ENCODE peak calls at places on chromosomes 1 and 21, in five cellular contexts. L is AG09319, U is ovary, K is AG04450, G is WTC11. T is an unnamed sample.

GRCh38 chr1:241096982-241097381 is 260.0 kb downstream of the RGS7 start:
- DNase-seq in L (no peak), U (no peak), K (no peak), G (no peak), T (no peak)

GRCh38 chr1:160032165-160032827 is 506 bp upstream of the PIGM start:
- DNase-seq in L (no peak), U (no peak), K (no peak), G (no peak), T (peak)

GRCh38 chr1:152741656-152742055 is 16.2 kb upstream of the KPRP start:
- DNase-seq in L (no peak), U (no peak), K (no peak), G (no peak), T (no peak)

GRCh38 chr1:40315795-40316594 is 1.1 kb downstream of the COL9A2 start:
- DNase-seq in L (no peak), U (peak), K (no peak), G (peak), T (no peak)

GRCh38 chr1:202145325-202146140 is 996 bp upstream of the ARL8A start:
- DNase-seq in L (no peak), U (no peak), K (no peak), G (no peak), T (no peak)

GRCh38 chr1:184695023-184695422 is 59.6 kb downstream of the EDEM3 start:
- DNase-seq in L (no peak), U (no peak), K (no peak), G (no peak), T (no peak)

GRCh38 chr1:209248649-209249279 is 334.8 kb upstream of the CAMK1G start:
- DNase-seq in L (peak), U (no peak), K (peak), G (peak), T (peak)

GRCh38 chr1:92619466-92620189 is 132.9 kb upstream of the GFI1 start:
- DNase-seq in L (no peak), U (no peak), K (no peak), G (no peak), T (no peak)

GRCh38 chr1:179814513-179814838 is 63.1 kb downstream of the TOR1AIP2 start:
- DNase-seq in L (no peak), U (no peak), K (peak), G (no peak), T (no peak)

GRCh38 chr1:237863234-237863633 is 27.5 kb downstream of the ZP4 start:
- DNase-seq in L (no peak), U (no peak), K (no peak), G (no peak), T (no peak)

GRCh38 chr21:26846036-26846931 is 1.1 kb upstream of the ADAMTS1 start:
- DNase-seq in L (no peak), U (peak), K (no peak), G (peak), T (peak)

GRCh38 chr1:47763456-47764171 is 233.6 kb downstream of the TRABD2B start:
- DNase-seq in L (peak), U (no peak), K (no peak), G (no peak), T (no peak)

GRCh38 chr1:66335859-66336640 is 197.9 kb upstream of the SGIP1 start:
- DNase-seq in L (no peak), U (no peak), K (no peak), G (no peak), T (peak)

GRCh38 chr21:33374080-33374873 is 28.9 kb upstream of the IFNGR2 start:
- DNase-seq in L (no peak), U (no peak), K (no peak), G (peak), T (peak)

GRCh38 chr1:27521336-27522147 is 31.6 kb upstream of the WASF2 start:
- DNase-seq in L (no peak), U (peak), K (no peak), G (no peak), T (no peak)

GRCh38 chr1:75131593-75132420 is 2.4 kb upstream of the LHX8 start:
- DNase-seq in L (no peak), U (no peak), K (no peak), G (no peak), T (no peak)

GRCh38 chr1:172359531-172359991 is 60.9 kb upstream of the C1orf105 start:
- DNase-seq in L (no peak), U (no peak), K (no peak), G (no peak), T (no peak)

GRCh38 chr1:180155202-180155682 is 573 bp downstream of the QSOX1 start:
- DNase-seq in L (no peak), U (peak), K (no peak), G (peak), T (no peak)

GRCh38 chr1:110538921-110539320 is 19.9 kb upstream of the KCNA10 start:
- DNase-seq in L (no peak), U (no peak), K (no peak), G (no peak), T (no peak)

GRCh38 chr1:902802-903201 is 20.9 kb upstream of the SAMD11 start:
- DNase-seq in L (no peak), U (peak), K (no peak), G (no peak), T (no peak)

GRCh38 chr1:22914633-22915217 is 57.9 kb downstream of the LACTBL1 start:
- DNase-seq in L (no peak), U (no peak), K (no peak), G (peak), T (no peak)
- TF ChIP-seq CTCF in L (no peak), U (no peak), K (no peak), G (no peak), T (no peak)

GRCh38 chr1:7456683-7457082 is 314.4 kb upstream of the VAMP3 start:
- DNase-seq in L (no peak), U (no peak), K (no peak), G (peak), T (no peak)
- TF ChIP-seq CTCF in L (no peak), U (no peak), K (no peak), G (no peak), T (no peak)

DNA sequence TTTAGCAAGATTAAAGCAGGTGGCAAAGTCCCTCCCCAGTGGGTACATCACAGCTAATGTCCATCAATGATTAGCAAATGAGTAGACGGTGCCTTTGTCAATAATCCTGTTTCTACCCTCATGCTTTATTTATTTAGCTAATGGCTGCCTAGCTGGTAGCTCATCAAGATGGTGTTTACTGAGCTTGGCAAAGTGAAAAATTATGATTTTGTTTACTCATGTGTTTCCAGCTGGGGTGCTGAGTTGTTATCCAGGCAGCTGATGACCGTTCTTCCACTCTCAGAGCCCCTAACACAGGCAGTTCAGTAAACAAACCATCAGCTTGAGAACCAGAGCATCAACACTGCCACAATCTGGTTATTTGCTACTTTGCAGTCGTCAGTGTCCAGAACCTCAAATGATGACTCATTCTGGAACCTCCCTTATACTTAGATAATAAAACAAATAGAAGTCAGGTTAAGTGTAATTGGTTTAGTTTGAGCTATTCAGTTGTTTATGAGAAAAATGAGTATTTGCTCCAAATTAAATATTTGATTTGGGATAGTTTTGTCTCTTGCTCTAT is 163.9 kb downstream of the ST6GALNAC5 start:
- DNase-seq in L (peak), U (no peak), K (peak), G (no peak), T (no peak)
- TF ChIP-seq CTCF in L (no peak), U (no peak), K (peak), G (no peak), T (no peak)

GRCh38 chr1:234243872-234244271 is 129.4 kb upstream of the COA6 start:
- DNase-seq in L (no peak), U (no peak), K (no peak), G (no peak), T (no peak)

GRCh38 chr1:234239936-234240335 is 133.3 kb upstream of the COA6 start:
- DNase-seq in L (no peak), U (no peak), K (no peak), G (no peak), T (no peak)

GRCh38 chr1:234244482-234244881 is 128.8 kb upstream of the COA6 start:
- DNase-seq in L (no peak), U (no peak), K (no peak), G (no peak), T (no peak)

GRCh38 chr1:234240680-234241079 is 132.6 kb upstream of the COA6 start:
- DNase-seq in L (no peak), U (no peak), K (no peak), G (no peak), T (no peak)

GRCh38 chr1:234242091-234242490 is 131.2 kb upstream of the COA6 start:
- DNase-seq in L (no peak), U (no peak), K (no peak), G (no peak), T (no peak)
- TF ChIP-seq CTCF in L (no peak), U (no peak), K (no peak), G (no peak), T (no peak)